ENCODE peak calls at places on chromosomes 4 and X, in six cellular contexts. X, K, B, Q, V and Z are unnamed samples.

GRCh38 chr4:133474511-133474910 is 325.4 kb downstream of the PCDH10 start:
- DNase-seq in X (no peak), K (no peak), B (no peak), Q (no peak), V (no peak), Z (no peak)

GRCh38 chrX:139639253-139639652 is 68.7 kb downstream of the MCF2 start:
- DNase-seq in X (no peak), K (no peak), B (no peak), Q (no peak), V (no peak), Z (no peak)

GRCh38 chrX:16451331-16451730 is 198.6 kb upstream of the S100G start:
- DNase-seq in X (no peak), K (no peak), B (no peak), Q (no peak), V (peak; percentile 17), Z (no peak)

GRCh38 chr4:11908205-11908604 is 479.5 kb upstream of the HS3ST1 start:
- DNase-seq in X (no peak), K (no peak), B (no peak), Q (peak; percentile 5), V (no peak), Z (no peak)

GRCh38 chrX:64894454-64895038 is 81.7 kb downstream of the ZC4H2 start:
- DNase-seq in X (peak; percentile 3), K (peak; percentile 63), B (peak; percentile 0), Q (peak; percentile 21), V (peak; percentile 5), Z (peak; percentile 58)

GRCh38 chr4:20592666-20593065 is 107.6 kb upstream of the PACRGL start:
- DNase-seq in X (no peak), K (no peak), B (peak; percentile 33), Q (no peak), V (peak; percentile 65), Z (no peak)

GRCh38 chr4:7268941-7269340 is 76.6 kb downstream of the SORCS2 start:
- DNase-seq in X (no peak), K (no peak), B (no peak), Q (no peak), V (no peak), Z (no peak)

GRCh38 chrX:76183289-76184057 is 10.6 kb downstream of the PBDC1 start:
- DNase-seq in X (no peak), K (no peak), B (peak; percentile 92), Q (no peak), V (peak; percentile 94), Z (no peak)

GRCh38 chr4:56360071-56360470 is 27.2 kb downstream of the AASDH start:
- DNase-seq in X (no peak), K (no peak), B (peak; percentile 4), Q (no peak), V (peak; percentile 51), Z (no peak)

GRCh38 chr4:88597970-88598369 is 5.7 kb downstream of the HERC3 start:
- DNase-seq in X (no peak), K (no peak), B (no peak), Q (no peak), V (no peak), Z (no peak)

GRCh38 chr4:6019316-6020263 is 1.4 kb upstream of the C4orf50 start:
- DNase-seq in X (peak; percentile 67), K (peak; percentile 82), B (peak; percentile 8), Q (no peak), V (peak; percentile 44), Z (peak; percentile 68)

GRCh38 chr4:126004936-126005335 is 690.2 kb downstream of the FAT4 start:
- DNase-seq in X (no peak), K (no peak), B (peak; percentile 89), Q (no peak), V (peak; percentile 60), Z (peak; percentile 2)

GRCh38 chr4:86558258-86558657 is 35.9 kb upstream of the PTPN13 start:
- DNase-seq in X (no peak), K (no peak), B (no peak), Q (no peak), V (no peak), Z (no peak)

GRCh38 chrX:42615161-42615563 is 162.8 kb downstream of the PPP1R2C start:
- DNase-seq in X (no peak), K (peak; percentile 63), B (no peak), Q (no peak), V (no peak), Z (no peak)

GRCh38 chrX:2474280-2474962 is 26.4 kb downstream of the DHRSX start:
- DNase-seq in X (no peak), K (peak; percentile 62), B (no peak), Q (no peak), V (no peak), Z (no peak)

GRCh38 chr4:186829097-186829496 is 105.4 kb upstream of the FAT1 start:
- DNase-seq in X (no peak), K (no peak), B (no peak), Q (no peak), V (no peak), Z (no peak)

GRCh38 chr4:147093206-147093605 is 147.5 kb upstream of the TTC29 start:
- DNase-seq in X (no peak), K (no peak), B (no peak), Q (no peak), V (no peak), Z (no peak)

GRCh38 chr4:118282692-118283091 is 70.1 kb downstream of the PRSS12 start:
- DNase-seq in X (no peak), K (no peak), B (no peak), Q (no peak), V (peak; percentile 79), Z (no peak)

GRCh38 chrX:20089845-20090244 is 26.9 kb downstream of the MAP7D2 start:
- DNase-seq in X (no peak), K (no peak), B (no peak), Q (no peak), V (no peak), Z (no peak)

GRCh38 chrX:9392445-9392844 is 72.4 kb upstream of the TBL1X start:
- DNase-seq in X (no peak), K (no peak), B (no peak), Q (no peak), V (peak; percentile 58), Z (no peak)

GRCh38 chr4:148986951-148987350 is 544.7 kb upstream of the NR3C2 start:
- DNase-seq in X (no peak), K (no peak), B (no peak), Q (no peak), V (no peak), Z (no peak)

GRCh38 chr4:168871686-168872085 is 138.4 kb downstream of the CBR4 start:
- DNase-seq in X (no peak), K (no peak), B (no peak), Q (no peak), V (no peak), Z (peak; percentile 42)

DNA sequence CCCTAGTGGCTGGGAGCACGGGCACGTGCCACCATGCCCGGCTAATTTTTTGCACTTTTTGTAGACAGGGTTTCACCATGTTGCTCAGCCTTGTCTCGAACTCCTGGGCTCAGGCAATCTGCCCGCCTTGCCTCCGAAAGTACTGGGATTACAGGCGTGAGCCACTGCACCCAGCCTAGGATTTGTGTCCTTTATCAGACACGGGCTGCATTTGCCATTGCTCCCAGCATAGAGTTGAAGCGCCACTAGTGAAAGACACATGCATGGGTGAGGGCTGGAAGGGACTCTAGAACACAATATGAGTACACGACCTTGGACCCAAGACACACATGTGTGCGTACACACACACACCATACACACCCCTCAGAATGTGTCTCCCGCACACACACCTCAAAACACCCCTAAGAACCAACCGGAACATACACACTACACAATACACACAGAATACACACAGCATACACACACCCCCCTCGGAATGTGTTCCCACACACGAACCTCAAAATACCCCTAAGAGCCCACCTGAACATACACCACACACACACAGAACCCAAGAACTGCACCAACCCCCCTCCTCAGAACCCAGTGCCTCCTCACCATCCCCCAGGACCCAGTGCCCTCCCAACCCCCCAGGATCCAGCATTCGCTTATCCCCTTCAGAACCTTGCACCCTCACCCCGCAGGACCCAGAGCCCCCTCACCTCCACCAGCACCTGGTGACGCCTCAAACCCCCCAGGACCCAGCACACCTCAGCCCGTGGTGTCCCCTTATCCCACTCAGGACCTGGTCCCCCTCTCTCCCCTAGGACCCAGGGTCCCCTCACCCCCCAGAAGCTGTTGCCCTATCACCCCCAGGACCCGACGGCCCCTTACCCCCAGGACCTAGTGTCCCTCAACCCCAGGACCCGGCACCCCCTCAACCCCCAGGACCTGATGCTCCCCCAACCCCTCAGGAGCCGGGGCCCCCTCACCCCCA is 1.0 kb downstream of the TNIP2 start:
- DNase-seq in X (no peak), K (no peak), B (no peak), Q (no peak), V (no peak), Z (no peak)
- H2AK5ac ChIP-seq in X (peak overlapping the region; percentile 52), K (no peak overlapping the region), B (peak overlapping the region; percentile 69), Q (no peak overlapping the region), V (peak overlapping the region; percentile 75), Z (peak overlapping the region; percentile 67)

GRCh38 chr4:78542373-78542772 is 9.2 kb upstream of the ANXA3 start:
- DNase-seq in X (no peak), K (no peak), B (peak; percentile 47), Q (no peak), V (peak; percentile 65), Z (peak; percentile 57)

GRCh38 chr4:78544681-78545080 is 6.9 kb upstream of the ANXA3 start:
- DNase-seq in X (no peak), K (no peak), B (peak; percentile 33), Q (no peak), V (peak; percentile 63), Z (no peak)

GRCh38 chr4:78543424-78544238 is 7.9 kb upstream of the ANXA3 start:
- DNase-seq in X (no peak), K (no peak), B (no peak), Q (no peak), V (no peak), Z (no peak)

GRCh38 chr4:78545275-78546246 is 6.0 kb upstream of the ANXA3 start:
- DNase-seq in X (no peak), K (no peak), B (no peak), Q (no peak), V (peak; percentile 69), Z (no peak)
- H4K8ac ChIP-seq in X (no peak overlapping the region), K (no peak overlapping the region), B (no peak overlapping the region), Q (no peak overlapping the region), V (no peak overlapping the region), Z (no peak overlapping the region)

GRCh38 chr4:142353149-142353738 is 492.9 kb downstream of the INPP4B start:
- DNase-seq in X (peak; percentile 53), K (no peak), B (peak; percentile 66), Q (no peak), V (peak; percentile 80), Z (peak; percentile 81)
- H3K14ac ChIP-seq in X (no peak overlapping the region), K (no peak overlapping the region), B (no peak overlapping the region), Q (no peak overlapping the region), V (no peak overlapping the region), Z (no peak overlapping the region)

DNA sequence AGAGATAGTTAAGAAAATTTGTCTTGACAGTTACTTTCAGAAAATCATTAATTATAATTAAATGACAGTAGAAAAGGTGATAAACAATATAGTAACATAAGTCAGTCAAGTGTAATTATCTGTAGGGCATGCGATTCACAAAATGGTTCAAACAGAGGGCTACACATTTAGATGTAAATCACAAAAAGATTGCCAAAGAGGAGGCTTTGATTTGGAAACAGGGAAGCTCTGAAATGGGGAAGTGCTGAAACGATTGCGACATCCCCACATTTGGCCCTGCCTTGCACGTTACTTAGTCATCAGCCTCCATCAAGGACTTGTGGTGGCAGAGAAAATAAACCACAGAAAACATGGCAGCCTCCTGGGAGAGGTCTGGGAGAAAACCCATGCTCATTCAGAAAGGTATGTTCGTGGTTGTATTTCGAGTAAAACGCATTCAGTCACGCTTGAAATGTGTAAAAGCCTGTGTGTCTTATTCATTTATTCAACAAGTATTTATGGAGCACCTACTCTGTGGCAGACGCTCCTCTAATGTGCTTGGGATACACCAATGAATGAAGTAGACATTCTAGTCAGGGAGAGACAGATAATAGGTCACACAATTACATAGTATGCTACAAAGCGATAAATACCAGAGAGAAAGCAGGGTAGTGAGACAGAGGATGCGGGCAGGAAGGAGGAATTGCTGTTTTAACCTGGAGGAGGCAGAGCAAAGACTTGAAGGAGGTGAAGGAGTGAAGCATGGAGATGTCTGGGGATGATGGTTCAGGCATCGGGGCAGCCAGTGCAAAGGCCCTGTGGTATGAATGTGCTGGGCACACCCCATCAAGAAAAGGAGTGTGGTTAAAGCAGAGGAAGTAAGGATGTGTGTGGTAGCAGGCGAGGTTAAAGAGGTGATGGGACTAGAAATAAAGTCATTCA is 7.8 kb downstream of the RBM47 start:
- DNase-seq in X (no peak), K (peak; percentile 52), B (peak; percentile 98), Q (peak; percentile 41), V (peak; percentile 98), Z (peak; percentile 99)
- H2AK5ac ChIP-seq in X (no peak overlapping the region), K (no peak overlapping the region), B (no peak overlapping the region), Q (peak overlapping the region; percentile 8), V (peak overlapping the region; percentile 85), Z (no peak overlapping the region)